ENCODE peak calls at places on chromosomes 6 and 20, in seven cellular contexts. R is heart right ventricle, V is WERI-Rb-1, M is fibroblast of lung, W is HCT116, Y is brain microvascular endothelial cell, G is suprapubic skin. U is an unnamed sample.

GRCh38 chr6:36666726-36667591 is 11.6 kb upstream of the CDKN1A start:
- DNase-seq in R (peak), W (peak), M (peak), Y (peak), G (peak), V (peak), U (peak)

GRCh38 chr6:112413805-112414204 is 66.7 kb downstream of the RFPL4B start:
- DNase-seq in G (no peak), V (peak), M (no peak), Y (no peak), W (no peak), R (no peak), U (peak)

GRCh38 chr6:37650071-37650481 is 47.6 kb downstream of the MDGA1 start:
- DNase-seq in R (no peak), Y (no peak), W (no peak), G (no peak), V (no peak), M (no peak), U (no peak)

GRCh38 chr6:27495386-27496135 is 22.7 kb upstream of the ZNF184 start:
- DNase-seq in G (no peak), M (peak), Y (peak), W (peak), V (no peak), R (peak), U (peak)

GRCh38 chr6:22113046-22113766 is 183.6 kb downstream of the PRL start:
- DNase-seq in V (no peak), W (peak), Y (peak), M (peak), R (peak), G (peak), U (peak)

GRCh38 chr6:151239603-151240035 is at the start of gene AKAP12:
- DNase-seq in Y (no peak), M (peak), G (peak), W (no peak), V (no peak), R (peak), U (no peak)

GRCh38 chr6:84492246-84493135 is 265.0 kb upstream of the CEP162 start:
- DNase-seq in Y (peak), R (no peak), W (no peak), G (no peak), V (no peak), M (peak), U (no peak)

GRCh38 chr6:158040804-158041347 is 59.2 kb downstream of the SYNJ2 start:
- DNase-seq in V (no peak), W (no peak), Y (peak), M (peak), G (peak), R (no peak), U (no peak)

GRCh38 chr20:37534401-37535157 is 6.9 kb upstream of the BLCAP start:
- DNase-seq in M (peak), R (peak), W (peak), V (peak), Y (peak), G (no peak), U (peak)

GRCh38 chr6:170259301-170259700 is 31.6 kb downstream of the DLL1 start:
- DNase-seq in R (no peak), W (no peak), G (no peak), Y (no peak), M (no peak), V (no peak), U (no peak)

GRCh38 chr20:11001767-11002540 is 328.2 kb upstream of the JAG1 start:
- DNase-seq in G (no peak), Y (peak), M (peak), W (peak), V (no peak), R (no peak), U (peak)

GRCh38 chr6:167097770-167098169 is 25.1 kb upstream of the CCR6 start:
- DNase-seq in Y (no peak), M (no peak), W (no peak), G (no peak), R (no peak), V (no peak), U (no peak)

GRCh38 chr6:127182501-127182900 is 64.0 kb downstream of the RSPO3 start:
- DNase-seq in M (peak), R (no peak), Y (no peak), G (no peak), W (no peak), V (no peak), U (no peak)

GRCh38 chr20:37850724-37851123 is 52.2 kb upstream of the VSTM2L start:
- DNase-seq in R (no peak), G (no peak), M (peak), W (no peak), Y (peak), V (no peak), U (no peak)

GRCh38 chr6:142846459-142846831 is 98.5 kb downstream of the HIVEP2 start:
- DNase-seq in V (no peak), R (no peak), G (no peak), W (no peak), M (peak), Y (no peak), U (no peak)

GRCh38 chr6:166633732-166634535 is 6.9 kb upstream of the RPS6KA2 start:
- DNase-seq in R (peak), Y (no peak), V (no peak), W (no peak), M (peak), G (no peak), U (no peak)

GRCh38 chr6:36432151-36432633 is 10.5 kb downstream of the PXT1 start:
- DNase-seq in V (no peak), R (no peak), Y (peak), G (no peak), W (no peak), M (no peak), U (peak)

GRCh38 chr6:44898296-44898930 is 429.7 kb upstream of the RUNX2 start:
- DNase-seq in W (no peak), G (no peak), R (no peak), V (no peak), Y (peak), M (peak), U (peak)

GRCh38 chr6:25366785-25367657 is 87.8 kb downstream of the CARMIL1 start:
- DNase-seq in G (no peak), W (no peak), Y (no peak), R (no peak), M (no peak), V (no peak), U (peak)

GRCh38 chr6:149463781-149464180 is 21.0 kb downstream of the ZC3H12D start:
- DNase-seq in Y (no peak), W (no peak), R (no peak), G (no peak), V (no peak), M (peak), U (no peak)

GRCh38 chr20:35698298-35699126 is 640 bp downstream of the NFS1 start:
- DNase-seq in Y (no peak), G (peak), R (no peak), W (no peak), V (peak), M (no peak), U (peak)

GRCh38 chr6:66838764-66839163 is 1131.7 kb upstream of the EYS start:
- DNase-seq in V (no peak), G (no peak), R (no peak), M (peak), Y (no peak), W (no peak), U (no peak)

GRCh38 chr6:53869964-53870363 is 75.2 kb downstream of the LRRC1 start:
- DNase-seq in G (no peak), M (no peak), W (no peak), V (no peak), Y (no peak), R (no peak), U (no peak)

GRCh38 chr6:47061631-47062300 is 19.6 kb upstream of the ADGRF1 start:
- DNase-seq in Y (peak), M (no peak), G (no peak), R (peak), V (peak), W (no peak), U (no peak)

GRCh38 chr20:38827770-38828281 is 22.3 kb downstream of the PPP1R16B start:
- DNase-seq in G (no peak), R (no peak), M (no peak), Y (no peak), V (no peak), W (no peak), U (no peak)

GRCh38 chr20:37882961-37883712 is 19.8 kb upstream of the VSTM2L start:
- DNase-seq in R (no peak), G (no peak), V (peak), W (no peak), M (no peak), Y (no peak), U (no peak)

GRCh38 chr6:22906091-22906549 is 336.8 kb downstream of the HDGFL1 start:
- DNase-seq in G (no peak), Y (peak), W (no peak), M (peak), R (no peak), V (no peak), U (peak)

GRCh38 chr6:121393711-121394110 is 41.7 kb upstream of the GJA1 start:
- DNase-seq in V (no peak), M (no peak), Y (no peak), G (no peak), W (no peak), R (no peak), U (no peak)

GRCh38 chr6:84539122-84539856 is 225.1 kb downstream of the TBX18 start:
- DNase-seq in R (no peak), W (no peak), G (no peak), V (no peak), M (no peak), Y (no peak), U (no peak)

GRCh38 chr6:155084431-155085123 is 89.5 kb downstream of the TIAM2 start:
- DNase-seq in G (no peak), Y (peak), R (no peak), W (no peak), M (no peak), V (no peak), U (no peak)

GRCh38 chr6:1482381-1483166 is 93.2 kb downstream of the FOXF2 start:
- DNase-seq in M (no peak), R (no peak), V (no peak), G (no peak), Y (no peak), W (peak), U (no peak)

DNA sequence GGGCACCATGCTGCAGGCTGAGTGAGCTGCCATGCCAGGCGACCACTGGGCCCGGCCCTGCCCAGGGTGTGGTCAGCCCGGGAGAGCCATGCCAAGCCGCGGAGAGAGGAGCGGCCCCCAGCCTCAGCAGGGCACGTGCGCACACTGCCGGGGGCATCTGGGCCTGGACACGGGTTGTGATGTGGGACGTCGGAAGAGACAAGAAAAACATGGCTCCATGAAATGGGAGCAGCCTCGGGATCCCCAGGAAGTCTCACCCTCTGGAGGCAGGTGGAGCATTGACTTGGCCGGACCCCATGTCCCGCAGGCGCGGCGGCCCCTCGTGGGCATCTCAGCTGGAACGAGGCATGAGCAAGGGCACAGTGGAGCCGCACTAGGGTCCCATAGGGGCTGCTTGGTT is 16.8 kb upstream of the SLCO4A1 start:
- DNase-seq in V (no peak), R (no peak), Y (no peak), M (no peak), W (no peak), G (no peak), U (no peak)
- H3K27ac ChIP-seq in V (no peak), R (no peak), Y (no peak), M (no peak), W (peak), G (no peak), U (no peak)

DNA sequence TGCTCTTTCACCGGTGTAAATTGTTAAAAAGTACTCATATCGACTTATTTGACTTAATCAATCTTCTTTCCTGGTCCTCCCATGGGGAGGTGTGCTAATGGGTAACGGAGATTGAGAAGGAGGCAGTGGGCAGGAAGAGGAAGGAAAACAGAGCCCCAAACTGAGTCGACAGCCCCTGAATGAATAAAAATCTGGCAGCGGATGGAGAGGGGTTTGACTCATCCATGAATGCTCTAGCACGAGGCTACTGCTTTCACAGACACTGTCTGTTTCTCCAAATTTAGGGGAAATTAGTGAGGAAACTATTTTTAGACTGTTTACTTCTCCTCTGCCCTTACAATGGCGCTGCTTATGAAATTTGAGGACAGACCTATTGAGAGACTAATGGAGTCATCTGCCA is 142.2 kb upstream of the ATXN1 start:
- DNase-seq in M (peak), V (no peak), G (no peak), W (no peak), R (no peak), Y (peak), U (no peak)
- TF ChIP-seq CTCF in M (no peak), V (no peak), G (no peak), W (no peak), R (no peak), Y (no peak), U (no peak)

DNA sequence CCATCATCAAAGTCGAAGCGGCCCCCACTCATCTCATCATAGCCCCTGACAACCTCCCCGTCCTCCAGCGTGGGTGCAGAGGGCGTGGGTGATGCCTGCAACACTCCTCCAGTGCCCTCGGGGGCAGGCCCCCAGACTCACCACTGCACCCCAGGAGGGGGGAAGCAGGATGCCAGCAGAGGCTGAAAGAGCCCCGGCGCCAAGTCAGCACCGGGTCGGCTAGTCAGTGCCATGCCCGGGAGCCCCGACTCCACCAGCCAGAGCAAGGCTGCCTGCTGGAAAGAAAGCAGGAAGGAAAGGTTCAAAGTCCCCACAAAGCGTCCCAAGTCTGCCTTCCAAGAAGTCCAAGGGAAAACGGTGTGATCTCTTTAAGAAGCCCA is 324 bp downstream of the JPH2 start:
- DNase-seq in M (no peak), W (no peak), R (no peak), Y (no peak), V (no peak), G (no peak), U (no peak)
- H3K27ac ChIP-seq in M (peak), W (no peak), R (peak), Y (no peak), V (no peak), G (peak), U (peak)

GRCh38 chr6:42818878-42819277 is 37.0 kb downstream of the BICRAL start:
- DNase-seq in W (no peak), M (no peak), R (no peak), Y (no peak), G (no peak), V (no peak), U (no peak)

GRCh38 chr6:42821341-42821668 is 39.5 kb downstream of the BICRAL start:
- DNase-seq in Y (no peak), W (no peak), V (no peak), G (no peak), R (no peak), M (no peak), U (no peak)

GRCh38 chr6:42821846-42822245 is 40.0 kb downstream of the BICRAL start:
- DNase-seq in G (no peak), Y (no peak), V (no peak), R (no peak), M (no peak), W (no peak), U (no peak)

GRCh38 chr6:42820509-42821340 is 38.9 kb downstream of the BICRAL start:
- DNase-seq in W (no peak), V (no peak), R (peak), M (peak), G (peak), Y (no peak), U (no peak)

GRCh38 chr6:42819803-42820508 is 38.1 kb downstream of the BICRAL start:
- DNase-seq in W (no peak), V (no peak), Y (no peak), M (peak), G (no peak), R (no peak), U (no peak)
- TF ChIP-seq CTCF in W (peak), V (peak), Y (peak), M (peak), G (peak), R (no peak), U (peak)

DNA sequence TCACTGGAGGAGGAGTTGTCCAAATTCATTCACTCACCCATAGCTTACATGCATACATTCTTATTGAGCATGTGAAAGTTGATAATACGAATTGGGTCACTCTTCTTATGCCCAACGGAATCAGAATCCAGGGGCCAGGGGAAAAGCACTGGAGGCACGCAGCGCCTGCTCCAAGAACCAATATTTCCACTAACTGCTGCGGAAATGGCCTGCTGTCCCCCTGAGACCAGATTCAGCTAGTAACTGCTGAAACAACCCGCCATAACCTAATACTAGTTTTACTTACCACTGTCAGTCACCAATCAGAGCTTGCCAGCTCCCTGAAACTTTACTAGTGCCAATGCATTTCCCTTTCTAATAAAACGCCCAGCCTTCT is 641 bp upstream of the FKBP1A start:
- DNase-seq in R (no peak), V (no peak), G (no peak), W (no peak), M (no peak), Y (no peak), U (no peak)
- H3K27ac ChIP-seq in R (peak), V (no peak), G (peak), W (no peak), M (peak), Y (peak), U (no peak)

GRCh38 chr20:47814632-47815415 is 29.5 kb upstream of the SULF2 start:
- DNase-seq in Y (no peak), G (no peak), V (no peak), W (no peak), M (no peak), R (no peak), U (no peak)
- TF ChIP-seq CTCF in Y (no peak), G (no peak), V (no peak), W (no peak), M (no peak), R (no peak), U (no peak)

GRCh38 chr20:52971498-52972189 is 514 bp upstream of the TSHZ2 start:
- DNase-seq in Y (no peak), M (no peak), W (no peak), R (no peak), V (no peak), G (no peak), U (no peak)
- H3K27ac ChIP-seq in Y (no peak), M (no peak), W (no peak), R (no peak), V (no peak), G (peak), U (no peak)

GRCh38 chr20:5841492-5841891 is 91.3 kb downstream of the SHLD1 start:
- DNase-seq in Y (no peak), M (no peak), R (no peak), W (no peak), V (no peak), G (no peak), U (no peak)

GRCh38 chr20:5842465-5842864 is 92.3 kb downstream of the SHLD1 start:
- DNase-seq in W (no peak), Y (no peak), M (no peak), G (no peak), R (no peak), V (no peak), U (no peak)

GRCh38 chr20:5843054-5843731 is 93.0 kb downstream of the SHLD1 start:
- DNase-seq in Y (no peak), R (no peak), V (no peak), M (peak), G (no peak), W (no peak), U (no peak)

GRCh38 chr20:5845686-5846651 is 95.8 kb downstream of the SHLD1 start:
- DNase-seq in V (no peak), Y (peak), R (no peak), W (no peak), G (no peak), M (peak), U (no peak)

GRCh38 chr20:5844063-5844681 is 94.0 kb downstream of the SHLD1 start:
- DNase-seq in Y (peak), V (no peak), R (no peak), W (peak), G (no peak), M (peak), U (no peak)
- TF ChIP-seq CTCF in Y (no peak), V (no peak), R (no peak), W (no peak), G (no peak), M (no peak), U (no peak)

GRCh38 chr6:3610206-3610605 is 141.3 kb downstream of the PXDC1 start:
- DNase-seq in G (no peak), M (peak), R (no peak), V (peak), Y (peak), W (no peak), U (peak)

GRCh38 chr6:3608159-3608558 is 143.4 kb downstream of the PXDC1 start:
- DNase-seq in M (no peak), W (no peak), R (no peak), Y (no peak), G (no peak), V (peak), U (no peak)

GRCh38 chr6:3610896-3611295 is 140.6 kb downstream of the PXDC1 start:
- DNase-seq in Y (no peak), R (no peak), V (peak), W (no peak), M (no peak), G (no peak), U (no peak)

GRCh38 chr6:3607599-3607998 is 143.9 kb downstream of the PXDC1 start:
- DNase-seq in G (no peak), V (peak), Y (no peak), M (no peak), R (no peak), W (no peak), U (no peak)

DNA sequence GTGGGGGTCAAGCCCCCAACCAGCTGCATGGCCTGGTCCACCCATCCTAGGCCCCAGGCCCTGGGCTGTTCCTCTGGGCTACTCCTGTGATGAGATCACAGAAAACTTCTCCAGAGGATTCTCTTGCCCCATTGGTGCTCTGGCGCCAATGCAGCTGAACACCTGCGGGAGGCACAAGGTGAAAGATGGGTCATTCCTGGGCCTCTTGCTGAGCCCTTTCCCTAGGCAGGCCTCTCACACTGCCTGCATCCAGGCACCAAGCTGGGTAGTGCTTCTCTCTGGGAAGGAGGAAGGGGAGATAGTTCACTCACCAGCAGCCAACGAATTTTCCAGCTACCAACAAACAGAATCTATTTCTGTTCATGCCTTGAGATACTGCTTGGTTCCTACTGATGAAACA is 142.1 kb downstream of the PXDC1 start:
- DNase-seq in G (no peak), Y (no peak), R (no peak), W (no peak), M (no peak), V (peak), U (no peak)
- H3K27ac ChIP-seq in G (no peak), Y (no peak), R (no peak), W (no peak), M (no peak), V (no peak), U (no peak)

U was measured in foreskin keratinocyte.